ENCODE peak calls at places on chromosomes 2 and 18, in six cellular contexts. Z, P, W, E, G and N are unnamed samples. For H3K27me3, the result is how much of the 10 kb centered on the place peaks cover.

GRCh38 chr2:113768770-113769169 is 12.3 kb upstream of the SLC35F5 start:
- DNase-seq in P (no peak), E (no peak), G (no peak), Z (no peak), W (no peak), N (no peak)

GRCh38 chr2:109712746-109713145 is 81.4 kb upstream of the RGPD5 start:
- DNase-seq in G (no peak), Z (no peak), P (no peak), W (no peak), E (no peak), N (no peak)

GRCh38 chr2:101518470-101519172 is 43.7 kb upstream of the RFX8 start:
- DNase-seq in P (peak), G (peak), Z (peak), E (no peak), W (no peak), N (no peak)

GRCh38 chr18:48894266-48894600 is 56.5 kb downstream of the SMAD7 start:
- DNase-seq in E (no peak), P (no peak), W (no peak), G (no peak), Z (no peak), N (no peak)

GRCh38 chr2:232632904-232633412 is 446 bp upstream of the EFHD1 start:
- DNase-seq in W (no peak), E (no peak), G (peak), Z (no peak), P (peak), N (peak)

GRCh38 chr2:30639836-30640235 is 167.4 kb downstream of the CAPN13 start:
- DNase-seq in E (no peak), P (no peak), G (no peak), W (no peak), Z (no peak), N (no peak)

GRCh38 chr18:8890957-8891464 is 185.7 kb downstream of the MTCL1 start:
- DNase-seq in G (no peak), Z (peak), W (peak), E (no peak), P (peak), N (no peak)

GRCh38 chr2:163570391-163570790 is 165.4 kb downstream of the FIGN start:
- DNase-seq in G (no peak), Z (no peak), E (no peak), P (no peak), W (no peak), N (no peak)

GRCh38 chr2:70919672-70920366 is 15.9 kb upstream of the ATP6V1B1 start:
- DNase-seq in P (peak), E (peak), W (peak), G (peak), Z (peak), N (peak)

GRCh38 chr2:45851576-45852304 is 200.3 kb downstream of the PRKCE start:
- DNase-seq in E (no peak), G (peak), Z (no peak), P (peak), W (no peak), N (no peak)

GRCh38 chr2:46241344-46241743 is 55.9 kb upstream of the EPAS1 start:
- DNase-seq in E (no peak), W (no peak), G (no peak), P (peak), Z (no peak), N (no peak)

GRCh38 chr2:1716441-1716840 is 27.9 kb downstream of the PXDN start:
- DNase-seq in Z (no peak), E (no peak), G (no peak), W (no peak), P (no peak), N (no peak)

GRCh38 chr2:88500691-88501090 is 48.2 kb upstream of the FOXI3 start:
- DNase-seq in Z (no peak), G (no peak), W (no peak), E (no peak), P (no peak), N (no peak)

GRCh38 chr2:44335806-44336538 is 25.3 kb downstream of the PREPL start:
- DNase-seq in W (no peak), E (no peak), P (peak), Z (no peak), G (no peak), N (no peak)

GRCh38 chr2:191167766-191168165 is 17.0 kb upstream of the STAT4 start:
- DNase-seq in W (no peak), E (no peak), P (peak), G (no peak), Z (no peak), N (no peak)

GRCh38 chr2:120736202-120736954 is 710 bp downstream of the GLI2 start:
- DNase-seq in E (no peak), P (peak), W (no peak), G (no peak), Z (peak), N (no peak)

GRCh38 chr2:121133551-121134319 is 151.3 kb downstream of the TFCP2L1 start:
- DNase-seq in P (no peak), G (no peak), Z (no peak), E (no peak), W (no peak), N (no peak)

GRCh38 chr2:122737429-122738077 is 982.1 kb downstream of the TSN start:
- DNase-seq in G (no peak), W (no peak), E (no peak), P (peak), Z (no peak), N (no peak)

GRCh38 chr2:23901966-23902942 is 24.7 kb downstream of the ATAD2B start:
- DNase-seq in W (no peak), P (peak), E (no peak), Z (no peak), G (no peak), N (no peak)

GRCh38 chr18:9433616-9434239 is 41.6 kb upstream of the RALBP1 start:
- DNase-seq in E (no peak), G (no peak), P (peak), W (no peak), Z (no peak), N (no peak)

GRCh38 chr2:72325592-72326422 is 178.1 kb upstream of the CYP26B1 start:
- DNase-seq in G (no peak), Z (peak), E (no peak), W (peak), P (peak), N (no peak)

GRCh38 chr2:200864206-200864976 is at the start of gene CLK1:
- DNase-seq in E (peak), W (no peak), P (peak), G (peak), Z (peak), N (peak)

GRCh38 chr2:120287183-120288015 is 34.7 kb downstream of the RALB start:
- DNase-seq in W (no peak), Z (no peak), E (no peak), P (peak), G (no peak), N (no peak)

GRCh38 chr18:58091099-58091611 is 47.1 kb downstream of the NEDD4L start:
- DNase-seq in G (no peak), W (no peak), P (no peak), E (no peak), Z (no peak), N (no peak)

GRCh38 chr18:69495338-69495737 is 94.7 kb downstream of the DOK6 start:
- DNase-seq in G (no peak), P (no peak), Z (no peak), W (no peak), E (no peak), N (no peak)

GRCh38 chr18:41973989-41974388 is 19.0 kb downstream of the PIK3C3 start:
- DNase-seq in G (no peak), P (no peak), E (no peak), W (no peak), Z (no peak), N (no peak)

GRCh38 chr2:42568431-42569115 is at the start of gene MTA3:
- DNase-seq in E (peak), Z (peak), P (peak), G (peak), W (peak), N (peak)

GRCh38 chr18:48942086-48942485 is 8.7 kb downstream of the SMAD7 start:
- DNase-seq in E (no peak), G (no peak), W (no peak), Z (no peak), P (no peak), N (no peak)

GRCh38 chr2:189350515-189351209 is 90.6 kb upstream of the WDR75 start:
- DNase-seq in E (no peak), Z (no peak), G (no peak), P (peak), W (no peak), N (no peak)

GRCh38 chr2:241563981-241564595 is 5.5 kb downstream of the BOK start:
- DNase-seq in E (no peak), G (no peak), W (no peak), P (no peak), Z (peak), N (peak)

GRCh38 chr2:72974436-72974754 is 57.1 kb downstream of the EMX1 start:
- DNase-seq in G (no peak), P (no peak), E (no peak), Z (no peak), W (no peak), N (no peak)

GRCh38 chr2:212794471-212794870 is 255.9 kb upstream of the ERBB4 start:
- DNase-seq in Z (no peak), W (no peak), P (no peak), G (no peak), E (no peak), N (no peak)

GRCh38 chr2:210224660-210225460 is at the start of gene ACADL:
- DNase-seq in Z (peak), P (peak), E (no peak), W (no peak), G (peak), N (peak)

GRCh38 chr2:40273623-40274236 is 178.2 kb downstream of the SLC8A1 start:
- DNase-seq in Z (no peak), E (no peak), W (no peak), G (no peak), P (no peak), N (no peak)

GRCh38 chr18:48222118-48222517 is 187.1 kb downstream of the ZBTB7C start:
- DNase-seq in Z (no peak), G (peak), E (peak), P (peak), W (no peak), N (no peak)

GRCh38 chr2:179938026-179938425 is 69.1 kb downstream of the CWC22 start:
- DNase-seq in G (no peak), P (no peak), W (no peak), Z (no peak), E (no peak), N (no peak)

GRCh38 chr2:174339971-174340399 is 5.2 kb downstream of the SP9 start:
- DNase-seq in E (no peak), W (no peak), G (no peak), Z (no peak), P (peak), N (no peak)

GRCh38 chr2:174341301-174341994 is 6.7 kb downstream of the SP9 start:
- DNase-seq in Z (peak), P (peak), W (no peak), E (peak), G (peak), N (peak)

GRCh38 chr2:174341995-174342571 is 7.3 kb downstream of the SP9 start:
- DNase-seq in P (peak), Z (no peak), G (peak), E (no peak), W (no peak), N (no peak)

GRCh38 chr2:174339571-174339966 is 4.8 kb downstream of the SP9 start:
- DNase-seq in E (no peak), Z (no peak), W (no peak), P (no peak), G (no peak), N (no peak)

DNA sequence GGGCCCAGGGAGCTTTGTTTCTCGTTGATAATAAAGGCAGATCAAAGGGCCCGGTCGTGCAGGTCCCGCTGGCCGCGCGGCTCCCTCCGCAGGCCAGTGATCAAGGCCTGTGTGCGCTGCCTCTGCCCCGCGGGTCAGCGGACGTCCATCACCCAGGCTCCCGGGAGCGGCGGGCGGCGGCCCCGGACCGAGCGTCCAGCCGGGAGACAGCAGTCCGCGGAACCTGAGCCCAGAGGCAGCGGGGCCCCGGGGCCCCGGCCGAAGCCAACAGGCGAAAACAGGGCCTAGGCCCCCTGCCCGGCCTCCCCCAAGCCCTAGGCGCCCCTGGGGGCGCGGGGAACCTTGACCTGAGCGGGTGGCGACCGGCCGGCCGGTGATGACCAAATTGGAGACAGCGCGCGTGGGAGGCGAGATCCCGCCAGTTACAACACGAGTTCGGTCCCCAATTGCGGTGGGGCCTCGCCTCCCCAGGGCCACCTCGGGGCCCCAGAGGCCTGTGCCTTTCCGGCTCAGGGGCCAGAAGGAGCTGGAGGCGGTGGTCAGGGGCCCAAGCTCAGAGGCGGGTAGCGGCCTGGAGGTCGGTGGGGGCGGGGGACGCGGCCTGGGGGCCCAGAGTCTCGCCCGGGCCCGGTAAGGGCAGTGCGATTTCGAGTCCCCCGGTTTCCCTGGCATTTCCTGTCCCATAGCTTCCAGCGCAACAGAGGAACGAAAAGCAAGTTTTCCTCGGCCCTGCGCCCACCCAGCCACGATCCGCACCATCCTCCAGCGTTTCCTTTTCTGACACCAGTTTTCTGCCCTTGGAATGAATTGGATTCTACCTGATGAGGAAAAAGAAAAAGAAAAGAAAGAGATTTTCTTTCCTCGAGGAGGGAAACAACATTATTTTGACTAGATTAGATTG is 5.9 kb downstream of the SP9 start:
- DNase-seq in G (peak), P (peak), W (no peak), Z (peak), E (no peak), N (no peak)
- H3K27me3 ChIP-seq in G (under half), P (half or more), W (half or more), Z (half or more), E (half or more), N (half or more)

DNA sequence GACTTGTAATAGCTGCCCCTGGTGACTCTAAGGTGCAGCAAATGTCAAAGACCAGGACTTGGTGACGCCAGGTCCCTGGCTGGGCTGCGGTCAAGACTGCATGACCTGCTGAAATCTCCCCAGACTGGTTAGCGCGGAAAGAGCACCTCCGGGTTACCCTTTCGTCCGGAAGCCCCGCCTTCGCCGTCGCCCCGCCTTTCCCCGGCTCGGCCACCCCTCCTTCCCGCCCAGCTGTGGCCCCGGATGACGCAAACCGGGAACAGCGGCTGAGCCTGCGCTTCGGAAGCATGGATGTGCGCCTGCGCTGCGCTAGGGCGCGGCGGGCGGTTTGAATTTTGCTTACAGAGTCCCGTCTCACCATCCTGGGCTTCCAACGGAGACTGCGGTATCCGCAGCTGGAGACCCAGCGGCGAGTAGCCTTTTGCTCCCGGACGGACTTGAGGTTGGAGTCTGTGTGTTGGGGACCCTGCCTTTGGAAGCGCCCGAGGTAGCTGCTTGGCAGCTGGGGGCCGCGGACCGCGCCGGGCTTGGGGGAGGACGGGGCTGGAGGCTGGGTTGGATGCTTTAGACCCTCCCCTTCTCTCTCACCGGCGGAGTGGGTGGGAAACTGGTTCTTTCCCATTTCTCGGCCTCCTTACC is at the start of gene SKA1:
- DNase-seq in G (peak), P (peak), Z (peak), E (peak), W (peak), N (peak)
- H3K27me3 ChIP-seq in G (under half), P (under half), Z (under half), E (under half), W (under half), N (under half)

GRCh38 chr2:66438498-66439290 is 3.8 kb downstream of the MEIS1 start:
- DNase-seq in Z (no peak), G (no peak), W (no peak), P (peak), E (no peak), N (no peak)

GRCh38 chr2:66440011-66440542 is 5.2 kb downstream of the MEIS1 start:
- DNase-seq in P (peak), Z (no peak), W (no peak), E (no peak), G (no peak), N (peak)

GRCh38 chr2:66437601-66438497 is 2.9 kb downstream of the MEIS1 start:
- DNase-seq in E (no peak), G (no peak), W (no peak), P (peak), Z (no peak), N (peak)

GRCh38 chr2:66440692-66441091 is 5.8 kb downstream of the MEIS1 start:
- DNase-seq in P (peak), G (no peak), W (no peak), Z (no peak), E (no peak), N (peak)

GRCh38 chr2:66439291-66440010 is 4.5 kb downstream of the MEIS1 start:
- DNase-seq in Z (peak), E (no peak), W (no peak), P (peak), G (no peak), N (no peak)
- H3K27me3 ChIP-seq in Z (half or more), E (under half), W (half or more), P (under half), G (under half), N (under half)

DNA sequence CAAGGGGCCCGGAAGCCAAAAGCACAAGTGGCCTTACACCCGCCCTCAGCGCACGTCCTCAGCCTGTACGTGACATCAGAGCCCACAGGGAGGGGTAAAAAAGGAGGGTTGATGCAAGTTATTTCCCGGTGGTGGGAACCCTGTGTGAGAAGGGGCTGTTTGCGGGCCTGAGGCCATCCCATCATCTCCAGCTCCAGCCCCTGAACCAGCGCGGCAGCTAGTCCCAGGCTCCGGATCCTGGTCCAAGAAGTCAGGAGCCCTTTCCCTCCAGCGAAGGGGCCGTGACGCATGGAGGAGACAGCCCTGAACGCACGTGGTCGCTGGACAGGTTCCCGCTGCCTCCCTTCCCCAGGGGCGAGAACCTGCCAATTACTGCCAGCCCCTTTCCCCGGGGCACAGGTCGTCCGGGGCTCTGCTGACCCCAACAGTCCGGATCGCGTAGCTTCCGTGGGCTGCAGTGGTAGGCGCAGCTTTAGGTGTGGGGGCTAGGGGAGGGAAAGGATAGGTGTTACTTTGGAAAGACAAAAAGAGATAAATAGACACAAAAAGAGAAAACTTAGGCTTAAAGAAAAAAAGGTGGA is 1.3 kb upstream of the LRP2 start:
- DNase-seq in G (peak), W (no peak), Z (peak), P (peak), E (no peak), N (peak)
- H3K27me3 ChIP-seq in G (under half), W (under half), Z (under half), P (half or more), E (under half), N (half or more)

GRCh38 chr2:181675241-181675640 is 5.1 kb downstream of the NEUROD1 start:
- DNase-seq in Z (no peak), G (no peak), P (no peak), W (no peak), E (no peak), N (no peak)
- H3K27me3 ChIP-seq in Z (under half), G (under half), P (half or more), W (under half), E (under half), N (under half)

DNA sequence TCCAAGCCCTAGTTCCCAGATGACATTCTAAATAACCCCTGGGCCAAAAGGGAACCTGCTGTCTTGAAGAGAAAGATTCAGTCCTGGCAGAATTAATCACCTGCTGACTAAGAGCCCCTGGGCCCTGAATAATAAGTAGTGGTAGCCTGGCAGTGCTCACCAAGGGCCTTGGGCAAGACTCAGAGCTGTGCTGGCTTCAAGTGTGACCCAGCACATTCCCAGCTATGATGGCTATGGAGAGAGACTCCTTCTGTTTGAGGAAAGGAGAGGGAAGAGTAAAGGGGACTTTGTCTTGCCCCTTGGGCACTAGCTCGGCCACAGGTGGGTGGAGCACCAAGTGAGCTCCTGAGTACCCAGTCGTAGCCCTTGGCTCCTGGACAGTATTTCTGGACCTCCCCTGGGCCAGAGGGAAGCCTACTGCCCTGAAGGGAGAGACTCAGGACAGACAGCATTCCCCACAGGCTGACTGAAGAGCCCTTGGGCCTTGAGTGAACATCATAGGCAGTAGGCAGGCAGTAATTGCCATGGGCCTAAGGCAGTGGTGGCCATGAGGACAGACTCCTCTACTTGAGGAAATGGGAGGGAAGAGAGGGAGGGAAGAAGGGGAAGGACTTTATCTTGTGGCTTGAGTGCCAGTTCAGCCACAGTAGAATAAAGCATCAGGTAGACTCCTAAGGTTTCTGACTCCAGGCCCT is 40.0 kb upstream of the INPP4A start:
- DNase-seq in P (no peak), Z (no peak), E (no peak), G (no peak), W (no peak), N (no peak)
- H3K27me3 ChIP-seq in P (under half), Z (under half), E (under half), G (under half), W (under half), N (under half)

GRCh38 chr2:240197439-240198139 is 57.1 kb upstream of the OTOS start:
- DNase-seq in P (no peak), E (no peak), Z (no peak), W (no peak), G (no peak), N (no peak)
- H3K27me3 ChIP-seq in P (half or more), E (under half), Z (under half), W (under half), G (under half), N (under half)